ENCODE peak calls at places on chromosomes 16 and 17, in five cellular contexts. D, J, L, K and G are unnamed samples.
A peak's percentile ranks its signal among the peaks of the same experiment; 100 is the strongest.

GRCh38 chr16:1810106-1810505 is 16.5 kb downstream of the HAGH start:
- DNase-seq in D (no peak), J (no peak), L (no peak), K (no peak), G (no peak)

GRCh38 chr17:34319087-34319486 is at the start of gene CCL8:
- DNase-seq in D (no peak), J (no peak), L (no peak), K (no peak), G (no peak)

GRCh38 chr16:48583075-48584065 is 26.6 kb downstream of the N4BP1 start:
- DNase-seq in D (no peak), J (no peak), L (no peak), K (no peak), G (no peak)

GRCh38 chr16:23134274-23134673 is 15.0 kb downstream of the USP31 start:
- DNase-seq in D (no peak), J (no peak), L (no peak), K (no peak), G (no peak)

GRCh38 chr16:87416826-87417471 is 24.8 kb downstream of the MAP1LC3B start:
- DNase-seq in D (no peak), J (no peak), L (no peak), K (no peak), G (no peak)

GRCh38 chr17:82407255-82407654 is 10.9 kb upstream of the HEXD start:
- DNase-seq in D (no peak), J (peak; percentile 35), L (no peak), K (peak; percentile 68), G (no peak)

GRCh38 chr17:72661093-72661944 is 431.2 kb downstream of the SLC39A11 start:
- DNase-seq in D (no peak), J (no peak), L (no peak), K (no peak), G (no peak)

GRCh38 chr16:6562985-6563384 is 769.7 kb upstream of the RBFOX1 start:
- DNase-seq in D (no peak), J (no peak), L (no peak), K (no peak), G (no peak)

GRCh38 chr17:57106107-57106835 is 21.2 kb downstream of the AKAP1 start:
- DNase-seq in D (no peak), J (no peak), L (no peak), K (peak; percentile 48), G (no peak)

GRCh38 chr17:82545071-82545462 is 25.5 kb downstream of the FOXK2 start:
- DNase-seq in D (no peak), J (no peak), L (no peak), K (no peak), G (no peak)

GRCh38 chr16:70730016-70730415 is 44.2 kb upstream of the MTSS2 start:
- DNase-seq in D (no peak), J (no peak), L (no peak), K (no peak), G (no peak)

DNA sequence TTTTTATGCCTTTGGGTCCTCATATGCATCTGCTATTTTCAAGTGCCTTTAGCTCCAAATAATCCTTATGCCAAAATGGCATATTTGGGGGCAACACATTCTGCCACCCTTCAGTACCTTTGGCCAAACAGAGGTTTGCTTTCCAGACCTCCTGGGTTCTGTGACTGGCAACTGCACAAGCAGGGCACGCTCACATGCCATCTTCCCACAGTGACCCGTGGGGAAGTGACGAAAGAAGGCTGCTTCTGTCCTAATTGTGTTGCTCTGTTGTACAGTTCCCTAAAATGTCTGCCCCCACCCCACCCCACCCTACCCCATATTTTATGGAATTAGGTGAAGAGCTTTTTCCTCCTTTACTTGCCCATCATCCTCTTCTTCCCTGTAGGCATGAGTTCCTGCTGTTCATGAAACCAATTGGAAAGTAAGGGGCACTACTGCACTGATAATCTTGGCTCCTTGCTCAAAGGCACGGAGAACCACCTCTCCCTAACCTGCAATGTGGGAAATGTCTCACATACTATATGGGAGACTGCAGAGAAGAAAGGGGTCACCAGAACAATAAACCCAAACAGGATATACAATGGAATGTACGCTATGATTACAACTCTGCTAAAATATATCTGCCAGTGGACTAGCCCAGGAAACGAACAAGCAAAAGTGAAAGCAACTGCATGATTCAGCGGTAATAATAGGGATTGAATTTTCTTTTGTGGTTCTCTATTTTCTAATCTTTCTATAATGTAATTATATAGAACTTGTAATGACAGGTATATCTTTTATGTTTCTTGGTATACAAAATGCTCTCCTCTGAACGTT is 3.3 kb upstream of the SLFN12L start:
- DNase-seq in D (peak; percentile 89), J (peak; percentile 41), L (no peak), K (no peak), G (no peak)
- TF ChIP-seq POLR2A in D (no peak), J (no peak), L (peak; percentile 72), K (no peak), G (no peak)

GRCh38 chr16:4496305-4496704 is 20.1 kb downstream of the HMOX2 start:
- DNase-seq in D (no peak), J (no peak), L (no peak), K (no peak), G (no peak)

GRCh38 chr16:4498546-4499195 is 22.5 kb downstream of the HMOX2 start:
- DNase-seq in D (no peak), J (no peak), L (no peak), K (no peak), G (no peak)

GRCh38 chr16:4500283-4500682 is 24.1 kb downstream of the HMOX2 start:
- DNase-seq in D (no peak), J (peak; percentile 47), L (no peak), K (no peak), G (no peak)

GRCh38 chr16:4501071-4501478 is 24.9 kb downstream of the HMOX2 start:
- DNase-seq in D (no peak), J (peak; percentile 88), L (no peak), K (no peak), G (no peak)

DNA sequence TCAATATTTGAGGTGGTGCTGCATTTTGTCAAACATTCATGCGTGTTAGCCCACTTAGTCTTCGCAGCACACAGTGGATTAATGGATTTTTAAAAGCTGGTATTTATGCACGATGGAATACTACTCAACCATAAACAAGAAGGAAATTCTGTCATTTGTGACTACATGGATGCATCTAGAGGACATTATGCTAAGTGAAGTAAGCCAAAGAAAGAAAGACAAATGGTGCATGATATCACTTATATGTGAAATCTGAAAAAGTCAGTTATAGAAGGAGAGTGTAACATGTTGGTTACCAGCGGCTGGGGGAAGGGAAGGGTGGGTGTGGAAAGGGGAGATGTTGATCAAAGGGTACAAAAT is 23.0 kb downstream of the HMOX2 start:
- DNase-seq in D (no peak), J (no peak), L (no peak), K (no peak), G (no peak)
- TF ChIP-seq POLR2AphosphoS5 in D (no peak), J (no peak), L (no peak), K (no peak), G (no peak)

GRCh38 chr16:29810699-29811169 is 1.3 kb upstream of the PRRT2 start:
- DNase-seq in D (no peak), J (no peak), L (no peak), K (no peak), G (no peak)

GRCh38 chr16:29811896-29812665 is at the start of gene PRRT2:
- DNase-seq in D (peak; percentile 89), J (no peak), L (no peak), K (peak; percentile 91), G (no peak)

GRCh38 chr16:29809850-29810698 is 1.9 kb upstream of the PRRT2 start:
- DNase-seq in D (peak; percentile 84), J (no peak), L (no peak), K (peak; percentile 86), G (no peak)

GRCh38 chr16:29812754-29813643 is 1.0 kb downstream of the PRRT2 start:
- DNase-seq in D (no peak), J (no peak), L (no peak), K (peak; percentile 26), G (no peak)

GRCh38 chr16:29811170-29811895 is 660 bp upstream of the PRRT2 start:
- DNase-seq in D (peak; percentile 96), J (peak; percentile 97), L (peak; percentile 72), K (peak; percentile 92), G (peak; percentile 83)
- TF ChIP-seq POLR2A in D (no peak), J (no peak), L (peak; percentile 85), K (peak; percentile 51), G (peak; percentile 64)

GRCh38 chr16:28923231-28923587 is 1.8 kb downstream of the RABEP2 start:
- DNase-seq in D (no peak), J (no peak), L (no peak), K (no peak), G (no peak)

GRCh38 chr16:28925386-28926228 is 569 bp upstream of the RABEP2 start:
- DNase-seq in D (no peak), J (peak; percentile 62), L (no peak), K (no peak), G (no peak)

GRCh38 chr16:28924399-28924761 is 658 bp downstream of the RABEP2 start:
- DNase-seq in D (peak; percentile 90), J (no peak), L (no peak), K (no peak), G (no peak)

GRCh38 chr16:28923652-28924398 is 1.2 kb downstream of the RABEP2 start:
- DNase-seq in D (peak; percentile 88), J (peak; percentile 29), L (peak; percentile 93), K (no peak), G (no peak)

GRCh38 chr16:28924762-28925385 is at the start of gene RABEP2:
- DNase-seq in D (peak; percentile 98), J (peak; percentile 100), L (no peak), K (peak; percentile 98), G (peak; percentile 95)
- TF ChIP-seq POLR2AphosphoS5 in D (peak; percentile 86), J (peak; percentile 71), L (no peak), K (peak; percentile 80), G (no peak)

GRCh38 chr17:59620064-59620359 is 317 bp downstream of the CLTC start:
- DNase-seq in D (no peak), J (no peak), L (no peak), K (no peak), G (no peak)
- TF ChIP-seq POLR2A in D (no peak), J (no peak), L (no peak), K (no peak), G (no peak)

DNA sequence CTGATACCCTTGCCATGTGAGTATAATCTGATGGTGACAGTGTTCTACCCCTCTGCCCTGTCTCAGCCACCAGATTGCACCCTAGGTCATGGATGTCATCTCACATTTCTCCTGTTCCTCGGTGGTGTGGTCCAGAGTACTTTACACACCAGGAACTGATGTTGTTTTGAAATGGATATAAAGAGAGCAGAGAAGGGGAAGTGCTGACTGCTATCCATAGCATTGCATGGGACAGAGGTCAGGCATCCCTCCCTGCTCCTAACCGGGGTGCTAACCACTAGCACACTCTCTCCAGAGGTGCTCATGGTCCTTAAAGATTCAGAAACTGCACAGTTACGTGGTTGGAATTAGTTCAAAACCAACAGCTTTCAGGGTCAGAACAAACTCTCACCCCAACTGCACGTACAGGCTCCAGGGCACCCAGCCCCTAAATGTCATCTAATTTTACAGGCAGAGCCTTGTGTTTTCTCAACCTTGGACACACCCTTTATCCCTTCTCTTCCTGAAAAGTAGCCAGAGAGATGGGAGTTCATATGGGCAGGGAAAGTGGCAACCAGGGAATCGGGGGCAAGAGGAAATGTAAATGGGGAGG is 16.3 kb downstream of the TTLL6 start:
- DNase-seq in D (no peak), J (no peak), L (no peak), K (no peak), G (no peak)
- TF ChIP-seq POLR2AphosphoS5 in D (no peak), J (no peak), L (no peak), K (no peak), G (no peak)